ENCODE peak calls at places on chromosomes 7 and 10, in four cellular contexts. F, R, W and I are unnamed samples.

GRCh38 chr7:6258440-6259182 is 13.8 kb downstream of the CYTH3 start:
- DNase-seq in R (peak; percentile 91), F (no peak), W (no peak), I (no peak)

GRCh38 chr10:119461380-119461779 is 81.1 kb downstream of the RGS10 start:
- DNase-seq in R (no peak), F (no peak), W (no peak), I (no peak)

GRCh38 chr10:97096327-97097153 is 89.2 kb downstream of the SLIT1 start:
- DNase-seq in W (no peak), R (no peak), F (no peak), I (peak; percentile 36)

GRCh38 chr10:63763744-63764143 is 242.5 kb downstream of the REEP3 start:
- DNase-seq in R (peak; percentile 46), W (no peak), F (no peak), I (no peak)

GRCh38 chr7:85773116-85773783 is 586.4 kb upstream of the SEMA3D start:
- DNase-seq in F (no peak), R (peak; percentile 91), W (no peak), I (no peak)

GRCh38 chr10:89053555-89053954 is 63.0 kb downstream of the FAS start:
- DNase-seq in F (no peak), W (no peak), R (no peak), I (no peak)

GRCh38 chr7:4604456-4604940 is 77.6 kb upstream of the FOXK1 start:
- DNase-seq in F (no peak), W (no peak), R (no peak), I (no peak)

GRCh38 chr10:34334908-34335307 is 480.2 kb downstream of the PARD3 start:
- DNase-seq in R (no peak), F (no peak), W (no peak), I (no peak)

GRCh38 chr7:216360-217300 is 24.3 kb downstream of the FAM20C start:
- DNase-seq in F (no peak), R (no peak), W (no peak), I (no peak)

GRCh38 chr10:35635576-35635975 is 6.5 kb downstream of the FZD8 start:
- DNase-seq in R (peak; percentile 72), F (no peak), W (peak; percentile 61), I (peak; percentile 56)

GRCh38 chr10:133379152-133379800 is at the start of gene PAOX:
- DNase-seq in F (no peak), R (peak; percentile 71), W (peak; percentile 51), I (peak; percentile 62)

GRCh38 chr7:141433698-141434097 is 117.5 kb upstream of the AGK start:
- DNase-seq in W (no peak), F (no peak), R (no peak), I (no peak)

GRCh38 chr7:43119371-43120069 is 7.1 kb downstream of the HECW1 start:
- DNase-seq in R (peak; percentile 90), F (no peak), W (no peak), I (no peak)

GRCh38 chr7:10412426-10413019 is 561.1 kb upstream of the PHF14 start:
- DNase-seq in W (no peak), F (no peak), R (peak; percentile 53), I (no peak)

GRCh38 chr10:92696606-92697383 is 7.0 kb downstream of the HHEX start:
- DNase-seq in W (no peak), R (no peak), F (no peak), I (no peak)

GRCh38 chr10:7872041-7872442 is 53.7 kb downstream of the TAF3 start:
- DNase-seq in F (no peak), R (peak; percentile 44), W (peak; percentile 40), I (peak; percentile 29)

GRCh38 chr7:46007990-46008643 is 87.0 kb upstream of the IGFBP3 start:
- DNase-seq in R (no peak), F (no peak), W (no peak), I (no peak)

GRCh38 chr10:26000971-26001370 is 66.9 kb downstream of the MYO3A start:
- DNase-seq in W (no peak), R (no peak), F (no peak), I (no peak)

GRCh38 chr7:44372560-44373417 is 47.4 kb upstream of the CAMK2B start:
- DNase-seq in W (no peak), R (peak; percentile 51), F (no peak), I (no peak)

GRCh38 chr10:1324914-1325313 is 268.7 kb downstream of the WDR37 start:
- DNase-seq in W (no peak), R (no peak), F (no peak), I (no peak)

GRCh38 chr7:144720139-144720538 is 115.7 kb downstream of the TPK1 start:
- DNase-seq in W (no peak), R (peak; percentile 6), F (no peak), I (no peak)

GRCh38 chr10:78290131-78290750 is 256.6 kb downstream of the RPS24 start:
- DNase-seq in F (no peak), W (no peak), R (peak; percentile 29), I (no peak)

GRCh38 chr7:50491943-50492342 is 41.8 kb upstream of the FIGNL1 start:
- DNase-seq in W (no peak), F (no peak), R (no peak), I (no peak)

GRCh38 chr10:34551295-34551694 is 263.8 kb downstream of the PARD3 start:
- DNase-seq in F (no peak), R (no peak), W (no peak), I (no peak)

GRCh38 chr10:119675483-119676170 is 24.4 kb downstream of the BAG3 start:
- DNase-seq in R (no peak), F (no peak), W (no peak), I (no peak)

GRCh38 chr10:101588879-101589278 is 758 bp downstream of the DPCD start:
- DNase-seq in F (no peak), W (no peak), R (peak; percentile 74), I (no peak)

GRCh38 chr10:72274730-72275350 is 1.1 kb downstream of the DDIT4 start:
- DNase-seq in F (no peak), R (peak; percentile 82), W (peak; percentile 77), I (peak; percentile 56)

GRCh38 chr7:106285051-106285800 is 443 bp upstream of the NAMPT start:
- DNase-seq in W (peak; percentile 96), F (peak; percentile 91), R (peak; percentile 98), I (peak; percentile 93)

GRCh38 chr7:81014266-81014665 is 95.4 kb upstream of the SEMA3C start:
- DNase-seq in R (peak; percentile 82), W (no peak), F (no peak), I (no peak)

GRCh38 chr10:131920693-131921092 is 19.9 kb downstream of the PPP2R2D start:
- DNase-seq in R (no peak), F (no peak), W (no peak), I (no peak)

GRCh38 chr7:80581472-80581871 is 57.0 kb upstream of the CD36 start:
- DNase-seq in F (no peak), R (peak; percentile 29), W (no peak), I (no peak)

GRCh38 chr7:149050941-149051340 is 22.6 kb upstream of the PDIA4 start:
- DNase-seq in F (no peak), R (peak; percentile 19), W (no peak), I (no peak)

GRCh38 chr10:15703167-15703880 is 16.4 kb downstream of the ITGA8 start:
- DNase-seq in F (no peak), W (no peak), R (peak; percentile 34), I (no peak)

GRCh38 chr7:6588566-6588965 is 1.3 kb upstream of the INTS15 start:
- DNase-seq in R (no peak), W (no peak), F (no peak), I (no peak)

DNA sequence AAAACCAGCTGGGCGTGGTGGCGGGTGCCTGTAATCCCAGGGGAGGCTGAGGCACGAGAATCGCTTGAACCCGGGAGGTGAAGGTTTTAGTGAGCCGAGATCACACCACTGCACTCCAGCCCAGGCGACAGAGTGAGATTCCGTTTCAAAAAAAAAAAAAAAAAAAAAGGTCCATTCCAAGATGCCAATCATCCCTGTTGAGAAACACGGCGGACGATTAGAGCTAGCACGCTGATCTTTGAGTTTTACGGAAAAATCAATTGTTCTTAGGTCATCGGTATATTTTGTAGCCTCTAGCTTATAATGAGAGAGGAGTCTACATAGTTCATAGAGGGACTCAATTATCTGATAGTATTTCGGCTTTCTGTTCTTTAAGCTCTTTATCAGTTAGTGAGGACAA is 169.2 kb downstream of the PRKCQ start:
- DNase-seq in F (no peak), W (no peak), R (no peak), I (no peak)
- H3K27ac ChIP-seq in F (peak overlapping the region; percentile 80), W (peak overlapping the region; percentile 55), R (no peak overlapping the region), I (peak overlapping the region; percentile 52)

DNA sequence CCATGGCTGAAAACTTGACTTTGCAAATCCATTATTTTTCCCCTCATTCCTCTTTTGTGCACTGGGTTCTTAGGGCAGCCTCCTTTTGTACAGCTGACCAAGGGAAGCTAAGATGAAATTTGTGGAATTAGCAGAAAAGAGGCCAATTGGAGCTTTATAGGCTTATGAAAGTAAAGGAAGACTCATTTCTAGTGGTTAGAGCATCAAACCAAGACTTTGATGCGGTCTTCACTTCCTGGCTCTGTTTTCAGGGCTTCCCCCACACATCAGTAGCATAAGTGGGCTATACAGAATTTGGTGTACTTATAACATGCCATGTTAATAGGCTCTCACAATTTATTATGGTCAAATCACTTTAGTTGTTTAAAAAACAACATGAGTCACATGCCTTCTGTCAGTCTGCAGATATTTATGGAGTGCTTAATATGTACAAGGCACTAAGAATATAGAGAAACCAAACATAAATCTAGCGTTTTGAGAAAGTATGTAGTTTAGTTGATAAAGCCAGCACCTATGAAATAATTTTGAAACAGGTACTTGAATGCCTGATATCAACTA is 5.7 kb downstream of the AUTS2 start:
- DNase-seq in R (no peak), F (no peak), W (peak; percentile 53), I (peak; percentile 55)
- H3K27me3 ChIP-seq in R (peaks cover 28% of the 10 kb centered on the region), F (peaks cover 24% of the 10 kb centered on the region), W (peaks cover 9% of the 10 kb centered on the region), I (peaks cover 21% of the 10 kb centered on the region)

GRCh38 chr7:12357508-12357907 is 46.2 kb downstream of the VWDE start:
- DNase-seq in W (no peak), R (no peak), F (no peak), I (no peak)

GRCh38 chr7:12358694-12359093 is 45.0 kb downstream of the VWDE start:
- DNase-seq in F (no peak), R (peak; percentile 4), W (no peak), I (no peak)

DNA sequence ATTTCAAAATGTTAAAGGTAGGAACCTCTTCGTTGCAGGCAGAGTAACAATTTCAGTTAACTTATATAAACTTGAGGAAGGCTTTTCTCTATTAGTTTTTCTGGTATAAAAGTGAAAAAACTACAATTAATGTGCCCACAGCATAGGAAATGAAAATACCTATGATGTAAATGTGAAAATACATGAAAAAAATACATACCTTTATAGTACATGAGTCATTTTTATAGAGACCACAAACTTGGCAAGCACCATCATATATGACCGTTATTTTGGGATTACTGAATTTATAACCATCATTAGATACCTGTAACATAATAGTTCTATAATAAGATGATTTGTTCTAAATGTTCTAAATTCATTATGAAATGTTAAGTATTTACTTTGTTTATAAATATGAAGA is 42.7 kb downstream of the VWDE start:
- DNase-seq in W (no peak), R (no peak), F (no peak), I (no peak)
- H3K27ac ChIP-seq in W (no peak overlapping the region), R (no peak overlapping the region), F (no peak overlapping the region), I (no peak overlapping the region)

GRCh38 chr7:111180273-111180814 is 89.4 kb downstream of the LRRN3 start:
- DNase-seq in R (no peak), W (no peak), F (no peak), I (no peak)

GRCh38 chr7:111184960-111185359 is 94.0 kb downstream of the LRRN3 start:
- DNase-seq in F (no peak), W (no peak), R (no peak), I (no peak)

DNA sequence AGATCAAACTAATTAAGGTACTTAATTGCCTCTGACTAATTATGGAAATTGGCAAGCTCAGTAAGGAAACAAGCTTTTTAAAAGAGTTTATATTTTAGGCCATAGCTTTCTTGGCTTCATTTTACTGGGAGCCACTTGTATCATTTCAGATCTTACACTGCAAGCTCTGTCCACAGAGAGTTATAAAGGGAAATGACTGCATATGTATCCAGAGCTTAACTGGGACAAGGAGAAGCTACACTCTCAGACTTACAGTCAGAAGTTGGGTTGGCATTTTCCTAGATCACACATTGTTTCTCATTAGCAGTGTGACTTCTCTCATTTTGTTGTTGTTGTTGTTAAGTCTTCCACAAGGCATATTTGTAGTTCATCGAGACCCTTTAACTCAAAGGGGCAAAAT is 92.4 kb downstream of the LRRN3 start:
- DNase-seq in F (no peak), R (no peak), W (no peak), I (no peak)
- H3K27me3 ChIP-seq in F (no peaks in the 10 kb centered on the region), R (no peaks in the 10 kb centered on the region), W (no peaks in the 10 kb centered on the region), I (no peaks in the 10 kb centered on the region)